ENCODE peak calls at places on chromosomes 1 and 21, in ten cellular contexts. K is stomach, U is heart right ventricle, G is cardiac muscle cell, Y is colonic mucosa, Z is fibroblast of lung, O is neural progenitor cell, M is IMR-90, E is HCT116, N is tibial artery. X is an unnamed sample. For H3K9me3 and H3K4me1, the result is how much of the 10 kb centered on the place peaks cover.

GRCh38 chr1:187685338-187685737 is 856.6 kb downstream of the PLA2G4A start:
- DNase-seq in K (no peak), U (no peak), G (peak), Y (no peak), Z (peak), O (no peak), M (peak), E (no peak), N (no peak), X (no peak)

GRCh38 chr1:186738896-186739295 is 58.7 kb upstream of the PTGS2 start:
- DNase-seq in K (no peak), U (no peak), G (no peak), Y (no peak), Z (no peak), O (no peak), M (no peak), E (no peak), N (no peak), X (no peak)

GRCh38 chr1:93416183-93416582 is 31.7 kb upstream of the FNBP1L start:
- DNase-seq in K (no peak), U (no peak), G (no peak), Y (no peak), Z (no peak), O (no peak), M (no peak), E (no peak), N (no peak), X (no peak)

GRCh38 chr1:81142099-81142776 is 658.5 kb upstream of the ADGRL2 start:
- DNase-seq in K (no peak), U (no peak), G (peak), Y (no peak), Z (peak), O (no peak), M (peak), E (no peak), N (no peak), X (no peak)

GRCh38 chr21:45309069-45309521 is 21.4 kb upstream of the POFUT2 start:
- DNase-seq in K (peak), U (peak), G (peak), Y (peak), Z (peak), O (peak), M (peak), E (no peak), N (peak), X (peak)

GRCh38 chr1:26431979-26432695 is at the start of gene DHDDS:
- DNase-seq in K (peak), U (peak), G (peak), Y (peak), Z (peak), O (peak), M (peak), E (peak), N (peak), X (peak)

GRCh38 chr1:161956097-161956496 is 67.6 kb downstream of the OLFML2B start:
- DNase-seq in K (no peak), U (no peak), G (peak), Y (no peak), Z (peak), O (no peak), M (peak), E (no peak), N (no peak), X (no peak)

GRCh38 chr1:184443624-184444023 is 56.8 kb downstream of the C1orf21 start:
- DNase-seq in K (no peak), U (no peak), G (no peak), Y (no peak), Z (no peak), O (no peak), M (no peak), E (no peak), N (no peak), X (no peak)

GRCh38 chr1:91148641-91149069 is 126.8 kb upstream of the ZNF644 start:
- DNase-seq in K (no peak), U (no peak), G (no peak), Y (no peak), Z (no peak), O (no peak), M (no peak), E (no peak), N (no peak), X (no peak)

GRCh38 chr1:61318319-61319125 is 236.2 kb downstream of the NFIA start:
- DNase-seq in K (no peak), U (no peak), G (peak), Y (no peak), Z (peak), O (no peak), M (peak), E (no peak), N (no peak), X (no peak)

GRCh38 chr1:37595440-37596181 is at the start of gene GNL2:
- DNase-seq in K (peak), U (peak), G (peak), Y (peak), Z (peak), O (peak), M (peak), E (peak), N (peak), X (peak)

GRCh38 chr1:37601441-37601840 is 5.7 kb upstream of the GNL2 start:
- DNase-seq in K (no peak), U (no peak), G (no peak), Y (no peak), Z (no peak), O (no peak), M (no peak), E (no peak), N (no peak), X (no peak)

GRCh38 chr1:37602750-37603694 is 7.3 kb upstream of the GNL2 start:
- DNase-seq in K (no peak), U (no peak), G (peak), Y (no peak), Z (no peak), O (peak), M (peak), E (no peak), N (no peak), X (no peak)

GRCh38 chr1:37596182-37596667 is 488 bp upstream of the GNL2 start:
- DNase-seq in K (no peak), U (no peak), G (no peak), Y (no peak), Z (peak), O (no peak), M (no peak), E (no peak), N (no peak), X (no peak)

DNA sequence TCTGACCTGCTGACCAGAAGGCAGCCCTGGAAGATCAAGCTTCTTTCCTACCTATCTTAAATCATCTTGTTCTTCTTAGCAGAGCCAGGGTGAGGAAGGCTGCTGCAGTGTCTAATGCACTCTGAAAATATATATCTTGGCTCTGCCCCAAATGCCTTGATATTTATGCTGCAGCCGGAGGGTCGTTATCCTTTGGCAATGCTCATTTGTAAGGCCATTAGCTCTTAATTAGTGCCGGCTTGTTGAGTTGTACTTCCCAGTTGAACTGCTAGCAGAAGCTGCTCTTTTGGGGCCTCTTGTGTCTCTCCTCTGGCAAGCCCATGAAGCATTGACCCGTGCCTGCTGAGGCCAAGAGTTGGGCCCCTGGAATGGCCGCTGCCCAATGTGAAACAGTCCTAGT is 4.2 kb upstream of the GNL2 start:
- DNase-seq in K (no peak), U (no peak), G (no peak), Y (no peak), Z (no peak), O (no peak), M (no peak), E (no peak), N (no peak), X (no peak)
- H3K27ac ChIP-seq in K (no peak), U (no peak), G (no peak), Y (no peak), Z (no peak), O (no peak), M (no peak), E (no peak), N (no peak), X (no peak)

DNA sequence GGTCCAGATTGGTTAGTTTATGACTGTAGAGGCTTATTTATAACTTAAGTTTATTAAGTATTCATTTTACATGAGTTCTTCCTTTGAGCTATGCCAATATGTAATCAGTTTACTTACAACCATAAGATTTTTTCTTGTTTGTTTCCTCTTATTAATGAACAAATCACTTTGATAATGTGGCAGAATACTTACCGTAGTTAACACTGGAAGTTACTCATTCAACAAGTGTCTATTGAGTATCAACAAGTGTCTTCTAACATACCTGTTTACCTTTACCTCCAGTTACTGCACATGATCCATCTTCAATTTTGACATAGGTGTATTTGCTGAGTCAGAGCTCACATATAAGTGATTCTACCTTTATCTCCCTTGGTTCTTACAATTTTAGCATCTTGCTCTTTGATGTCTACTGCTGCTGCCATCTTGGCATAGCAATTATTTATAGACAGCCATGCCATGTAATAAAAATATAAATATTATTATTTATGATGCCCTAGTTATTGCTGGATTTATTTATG is 205.7 kb downstream of the NCAM2 start:
- DNase-seq in K (no peak), U (no peak), G (no peak), Y (no peak), Z (no peak), O (no peak), M (no peak), E (no peak), N (no peak), X (no peak)
- H3K9me3 ChIP-seq in K (under half), U (under half), G (under half), Y (under half), Z (under half), O (under half), M (under half), E (under half), N (under half), X (under half)

GRCh38 chr1:15412488-15412800 is 2.8 kb downstream of the EFHD2 start:
- DNase-seq in K (no peak), U (no peak), G (no peak), Y (peak), Z (no peak), O (no peak), M (no peak), E (no peak), N (no peak), X (no peak)

GRCh38 chr1:15414450-15414823 is 4.7 kb downstream of the EFHD2 start:
- DNase-seq in K (no peak), U (peak), G (no peak), Y (no peak), Z (no peak), O (no peak), M (no peak), E (no peak), N (no peak), X (no peak)

GRCh38 chr1:15411593-15412487 is 2.2 kb downstream of the EFHD2 start:
- DNase-seq in K (peak), U (peak), G (peak), Y (peak), Z (no peak), O (no peak), M (peak), E (no peak), N (peak), X (no peak)

GRCh38 chr1:15412843-15413242 is 3.2 kb downstream of the EFHD2 start:
- DNase-seq in K (peak), U (peak), G (no peak), Y (peak), Z (no peak), O (no peak), M (no peak), E (no peak), N (no peak), X (no peak)

DNA sequence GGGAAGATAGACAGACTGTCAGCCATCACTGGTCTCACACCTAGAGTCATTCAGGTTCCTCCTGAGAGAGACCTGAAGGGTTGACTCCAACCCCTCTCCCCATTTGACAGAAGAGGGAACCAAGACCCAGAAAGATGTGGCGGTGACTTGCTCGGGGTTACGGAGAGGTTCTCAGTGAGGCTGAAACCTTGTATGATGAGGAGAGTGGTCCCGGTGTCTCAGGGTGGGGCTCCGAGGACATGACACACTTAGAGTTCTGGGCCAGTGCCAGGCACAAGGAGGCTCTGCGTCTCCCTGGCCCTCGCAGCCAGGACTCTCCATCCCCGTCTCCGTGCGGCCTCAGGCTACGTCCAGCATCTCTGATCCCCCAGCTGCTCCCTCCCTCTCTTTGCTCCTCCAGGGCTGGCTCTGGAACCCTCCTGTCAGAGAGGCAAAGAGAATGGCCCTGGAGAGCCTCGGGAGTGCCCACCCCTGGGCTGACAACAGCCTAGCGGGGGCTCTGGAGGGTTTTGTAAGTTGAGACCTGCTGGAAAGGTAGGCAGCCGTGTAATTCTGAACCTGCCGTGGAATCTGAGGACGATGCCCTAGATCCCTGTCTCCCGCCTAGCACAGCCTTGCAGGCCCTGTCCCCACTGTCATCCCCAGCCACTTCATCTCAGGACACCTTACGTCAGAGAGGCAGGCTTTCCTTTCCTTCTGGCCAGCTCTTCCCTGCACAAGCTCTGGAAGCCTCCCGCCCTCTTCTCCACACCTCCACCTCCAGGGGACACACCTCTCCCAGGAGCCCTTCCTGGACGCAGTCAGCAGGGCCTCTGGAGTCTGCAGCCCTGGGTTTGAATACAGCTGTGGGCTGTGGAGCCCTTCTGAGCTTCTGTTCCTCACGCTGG is 4.1 kb downstream of the EFHD2 start:
- DNase-seq in K (no peak), U (peak), G (no peak), Y (peak), Z (no peak), O (no peak), M (no peak), E (no peak), N (no peak), X (no peak)
- H3K4me1 ChIP-seq in K (half or more), U (half or more), G (under half), Y (under half), Z (under half), O (under half), M (under half), E (under half), N (under half), X (half or more)

GRCh38 chr1:33272509-33272908 is 16.2 kb downstream of the ZNF362 start:
- DNase-seq in K (no peak), U (no peak), G (no peak), Y (no peak), Z (no peak), O (no peak), M (no peak), E (no peak), N (peak), X (no peak)
- H3K27ac ChIP-seq in K (no peak), U (no peak), G (no peak), Y (no peak), Z (no peak), O (no peak), M (no peak), E (no peak), N (peak), X (no peak)

GRCh38 chr1:2880812-2881295 is 79.4 kb upstream of the TTC34 start:
- DNase-seq in K (no peak), U (no peak), G (no peak), Y (no peak), Z (no peak), O (no peak), M (no peak), E (no peak), N (no peak), X (no peak)
- H3K9me3 ChIP-seq in K (under half), U (under half), G (under half), Y (under half), Z (under half), O (under half), M (half or more), E (under half), N (under half), X (under half)

X was measured in naive thymus-derived CD4-positive, alpha-beta T cell.